ENCODE peak calls at places on chromosome 21, in eight cellular contexts. O is cardiac muscle cell, H is IMR-90, L is breast epithelium, S is astrocyte, J is Peyer's patch, T is mammary epithelial cell, Y is fibroblast of lung. E is an unnamed sample.

GRCh38 chr21:38505654-38506523 is 7.6 kb upstream of the ERG start:
- DNase-seq in O (peak; percentile 85), H (peak; percentile 71), L (no peak), S (peak; percentile 62), J (no peak), T (peak; percentile 76), Y (peak; percentile 80), E (peak; percentile 64)

GRCh38 chr21:25370311-25370744 is 237.0 kb downstream of the MRPL39 start:
- DNase-seq in O (peak; percentile 83), H (peak; percentile 99), L (no peak), S (peak; percentile 99), J (no peak), T (peak; percentile 9), Y (peak; percentile 94), E (no peak)

GRCh38 chr21:39961251-39961650 is 94.0 kb downstream of the PCP4 start:
- DNase-seq in O (no peak), H (no peak), L (no peak), S (peak; percentile 48), J (no peak), T (peak; percentile 75), Y (no peak), E (no peak)

GRCh38 chr21:16013570-16013969 is 283.8 kb downstream of the USP25 start:
- DNase-seq in O (no peak), H (no peak), L (no peak), S (no peak), J (no peak), T (no peak), Y (no peak), E (no peak)

GRCh38 chr21:26845066-26845749 is at the start of gene ADAMTS1:
- DNase-seq in O (peak; percentile 96), H (peak; percentile 92), L (peak; percentile 87), S (peak; percentile 62), J (peak; percentile 77), T (peak; percentile 72), Y (peak; percentile 96), E (peak; percentile 94)

GRCh38 chr21:26115899-26116298 is 54.7 kb downstream of the APP start:
- DNase-seq in O (peak; percentile 72), H (peak; percentile 75), L (no peak), S (peak; percentile 61), J (no peak), T (peak; percentile 75), Y (peak; percentile 66), E (no peak)

GRCh38 chr21:46661211-46661625 is 25.7 kb downstream of the PRMT2 start:
- DNase-seq in O (peak; percentile 91), H (peak; percentile 82), L (no peak), S (peak; percentile 72), J (no peak), T (peak; percentile 43), Y (peak; percentile 89), E (peak; percentile 65)

GRCh38 chr21:25369524-25370300 is 237.6 kb downstream of the MRPL39 start:
- DNase-seq in O (peak; percentile 29), H (peak; percentile 66), L (no peak), S (peak; percentile 81), J (no peak), T (no peak), Y (no peak), E (no peak)

GRCh38 chr21:33682992-33683627 is 40.8 kb downstream of the ITSN1 start:
- DNase-seq in O (peak; percentile 90), H (peak; percentile 88), L (no peak), S (peak; percentile 99), J (no peak), T (peak; percentile 93), Y (peak; percentile 77), E (no peak)

GRCh38 chr21:30518876-30519275 is 16.9 kb upstream of the KRTAP19-5 start:
- DNase-seq in O (no peak), H (no peak), L (no peak), S (no peak), J (no peak), T (peak; percentile 32), Y (no peak), E (no peak)

GRCh38 chr21:31732538-31732864 is 583 bp upstream of the SCAF4 start:
- DNase-seq in O (no peak), H (no peak), L (no peak), S (no peak), J (no peak), T (no peak), Y (peak; percentile 73), E (no peak)

GRCh38 chr21:26405071-26405470 is 168.0 kb downstream of the CYYR1 start:
- DNase-seq in O (peak; percentile 49), H (peak; percentile 18), L (no peak), S (peak; percentile 51), J (no peak), T (peak; percentile 30), Y (peak; percentile 13), E (no peak)

GRCh38 chr21:32958288-32958992 is 67.3 kb upstream of the OLIG2 start:
- DNase-seq in O (no peak), H (no peak), L (no peak), S (no peak), J (no peak), T (no peak), Y (no peak), E (no peak)

GRCh38 chr21:29649370-29649963 is 290.3 kb downstream of the GRIK1 start:
- DNase-seq in O (no peak), H (no peak), L (no peak), S (no peak), J (no peak), T (no peak), Y (no peak), E (no peak)

GRCh38 chr21:38806942-38807284 is 1.2 kb downstream of the ETS2 start:
- DNase-seq in O (no peak), H (peak; percentile 49), L (no peak), S (peak; percentile 31), J (no peak), T (no peak), Y (no peak), E (no peak)

GRCh38 chr21:25400427-25400826 is 206.9 kb downstream of the MRPL39 start:
- DNase-seq in O (no peak), H (no peak), L (no peak), S (no peak), J (no peak), T (no peak), Y (no peak), E (no peak)

GRCh38 chr21:29360799-29361765 is 62.4 kb downstream of the BACH1 start:
- DNase-seq in O (no peak), H (peak; percentile 40), L (no peak), S (no peak), J (no peak), T (peak; percentile 9), Y (no peak), E (no peak)

GRCh38 chr21:29145354-29145782 is 14.9 kb downstream of the MAP3K7CL start:
- DNase-seq in O (peak; percentile 89), H (peak; percentile 95), L (no peak), S (peak; percentile 91), J (no peak), T (peak; percentile 93), Y (peak; percentile 95), E (peak; percentile 37)

GRCh38 chr21:26169611-26170470 is 729 bp downstream of the APP start:
- DNase-seq in O (peak; percentile 78), H (peak; percentile 65), L (peak; percentile 61), S (peak; percentile 67), J (peak; percentile 85), T (peak; percentile 61), Y (peak; percentile 73), E (peak; percentile 73)

GRCh38 chr21:31236528-31236927 is 107.5 kb downstream of the TIAM1 start:
- DNase-seq in O (no peak), H (no peak), L (no peak), S (peak; percentile 44), J (no peak), T (peak; percentile 75), Y (no peak), E (no peak)

DNA sequence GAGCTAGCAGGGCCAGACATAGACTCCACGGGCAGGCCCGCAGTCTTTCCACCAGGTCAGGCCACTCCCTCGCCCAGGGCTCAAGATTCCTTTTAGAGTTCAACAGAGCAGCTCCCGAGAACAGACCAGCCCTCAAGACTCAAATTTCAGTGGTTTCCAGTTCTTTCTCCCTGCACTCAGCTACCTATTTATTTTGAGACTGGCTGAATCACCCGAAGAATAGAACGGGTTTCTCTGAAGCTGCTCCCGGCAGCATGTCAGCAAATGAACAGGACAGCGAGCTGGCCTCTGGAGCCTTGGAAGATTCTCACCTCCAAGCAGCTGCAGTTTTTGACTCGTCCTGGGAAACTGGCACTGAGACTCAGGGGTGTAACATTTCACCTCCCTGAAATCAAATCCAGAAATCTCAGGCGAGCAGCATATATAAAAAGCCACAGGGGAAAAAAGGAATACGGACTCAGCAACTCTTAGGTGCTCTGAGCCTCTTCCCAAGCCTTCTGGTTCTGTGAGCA is 177.9 kb downstream of the CLIC6 start:
- DNase-seq in O (peak; percentile 71), H (peak; percentile 89), L (no peak), S (peak; percentile 82), J (no peak), T (peak; percentile 86), Y (peak; percentile 92), E (no peak)
- H3K4me3 ChIP-seq in O (no peak overlapping the region), H (no peak overlapping the region), L (no peak overlapping the region), S (no peak overlapping the region), J (no peak overlapping the region), T (no peak overlapping the region), Y (no peak overlapping the region), E (no peak overlapping the region)

DNA sequence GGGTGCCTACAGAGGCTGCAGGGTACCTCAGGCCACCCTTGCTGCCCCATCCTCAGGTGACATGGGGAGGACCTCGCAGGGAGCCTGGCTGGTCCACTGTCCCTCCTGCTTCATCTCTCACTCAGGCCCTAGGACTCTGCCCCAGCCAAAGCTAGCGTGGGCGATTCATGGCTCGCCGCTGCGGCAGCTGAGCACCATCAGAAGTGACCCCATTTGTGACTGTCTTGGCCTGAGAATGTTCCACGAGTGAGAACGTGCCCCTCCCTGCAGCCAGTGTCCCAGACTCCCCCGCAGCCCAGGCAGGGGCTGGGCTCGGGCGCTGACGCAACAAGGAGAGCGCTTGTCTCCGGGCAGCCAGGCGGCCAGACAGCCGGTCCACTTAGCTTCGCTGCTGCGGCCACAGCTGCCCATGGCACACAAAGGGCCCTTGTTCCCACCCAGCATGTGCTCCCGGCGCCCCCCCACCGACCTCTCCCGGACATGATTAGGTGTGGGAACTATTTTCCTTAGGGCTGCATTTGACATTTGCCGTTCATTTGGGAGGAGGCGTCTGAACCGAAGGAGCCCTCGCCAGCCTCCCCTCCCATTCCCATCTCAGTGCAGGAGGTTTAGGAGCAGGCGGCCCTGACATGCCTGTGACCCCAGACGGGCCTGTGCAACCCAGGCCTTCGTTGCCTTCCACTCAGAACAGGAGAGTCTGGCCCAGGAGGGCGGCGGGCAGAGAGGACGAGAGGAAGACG is 19.3 kb upstream of the POFUT2 start:
- DNase-seq in O (peak; percentile 97), H (peak; percentile 93), L (no peak), S (peak; percentile 91), J (peak; percentile 57), T (peak; percentile 55), Y (peak; percentile 95), E (peak; percentile 83)
- H3K4me1 ChIP-seq in O (no peaks in the 10 kb centered on the region), H (peaks cover 31% of the 10 kb centered on the region), L (peaks cover 3% of the 10 kb centered on the region), S (peaks cover 44% of the 10 kb centered on the region), J (no peaks in the 10 kb centered on the region), T (peaks cover 14% of the 10 kb centered on the region), Y (peaks cover 33% of the 10 kb centered on the region), E (peaks cover 55% of the 10 kb centered on the region)

GRCh38 chr21:17612023-17612564 is 607 bp downstream of the BTG3 start:
- DNase-seq in O (peak; percentile 59), H (peak; percentile 59), L (peak; percentile 51), S (peak; percentile 36), J (peak; percentile 68), T (peak; percentile 83), Y (peak; percentile 40), E (peak; percentile 33)
- TF ChIP-seq CTCF in O (no peak), H (no peak), L (no peak), S (no peak), J (no peak), T (no peak), Y (no peak), E (no peak)

GRCh38 chr21:45410151-45410864 is 5.3 kb downstream of the COL18A1 start:
- DNase-seq in O (peak; percentile 37), H (no peak), L (no peak), S (no peak), J (no peak), T (no peak), Y (no peak), E (peak; percentile 22)
- H3K4me3 ChIP-seq in O (no peak overlapping the region), H (no peak overlapping the region), L (no peak overlapping the region), S (no peak overlapping the region), J (no peak overlapping the region), T (no peak overlapping the region), Y (no peak overlapping the region), E (no peak overlapping the region)